ENCODE peak calls at places on chromosome 15, in six cellular contexts. Z is endothelial cell; L is CD4-positive, alpha-beta T cell; F is NAMALWA; J is coronary artery; K is cardiac muscle cell. P is an unnamed sample.

GRCh38 chr15:58114812-58115211 is 23.4 kb upstream of the AQP9 start:
- DNase-seq in Z (no peak), L (no peak), F (no peak), J (no peak), K (no peak), P (peak; percentile 10)

GRCh38 chr15:99476413-99477222 is 89.2 kb upstream of the MEF2A start:
- DNase-seq in Z (no peak), L (peak; percentile 39), F (peak; percentile 24), J (peak; percentile 88), K (no peak), P (peak; percentile 99)

GRCh38 chr15:87213646-87214045 is 1042.9 kb downstream of the NTRK3 start:
- DNase-seq in Z (no peak), L (no peak), F (no peak), J (no peak), K (no peak), P (no peak)

GRCh38 chr15:68372291-68372811 is 59.6 kb downstream of the ITGA11 start:
- DNase-seq in Z (peak; percentile 45), L (no peak), F (no peak), J (peak; percentile 63), K (peak; percentile 35), P (peak; percentile 32)

GRCh38 chr15:40046721-40047412 is 7.9 kb upstream of the SRP14 start:
- DNase-seq in Z (no peak), L (no peak), F (no peak), J (peak; percentile 72), K (no peak), P (peak; percentile 87)

GRCh38 chr15:91311986-91312385 is 211.9 kb downstream of the SV2B start:
- DNase-seq in Z (peak; percentile 7), L (peak; percentile 17), F (no peak), J (no peak), K (no peak), P (no peak)

GRCh38 chr15:92411256-92411655 is 17.6 kb downstream of the ST8SIA2 start:
- DNase-seq in Z (no peak), L (no peak), F (no peak), J (no peak), K (no peak), P (no peak)

GRCh38 chr15:70409388-70409787 is 311.7 kb upstream of the TLE3 start:
- DNase-seq in Z (no peak), L (no peak), F (no peak), J (no peak), K (no peak), P (no peak)

GRCh38 chr15:92709064-92709463 is 53.5 kb upstream of the FAM174B start:
- DNase-seq in Z (no peak), L (no peak), F (no peak), J (no peak), K (no peak), P (peak; percentile 56)

P was measured in epithelial cell of esophagus.